ENCODE peak calls at places on chromosomes 2 and 18, in six cellular contexts. Y is stimulated activated CD8-positive, alpha-beta memory T cell treated with anti-CD3 and anti-CD28 coated beads, Interleukin-2, amount 100 ng/mL, for 1 hour; P is mucosa of gallbladder; L is stimulated activated CD4-positive, alpha-beta T cell treated with anti-CD3 and anti-CD28 coated beads, Interleukin-2, amount 100 ng/mL, for 48 hours; E is HS-5; K is fibroblast of pulmonary artery. M is an unnamed sample.

GRCh38 chr2:28512607-28512965 is 16.7 kb downstream of the PLB1 start:
- DNase-seq in Y (no peak), P (no peak), L (no peak), E (no peak), K (no peak), M (no peak)

GRCh38 chr2:14756122-14756541 is 123.6 kb downstream of the LRATD1 start:
- DNase-seq in Y (no peak), P (no peak), L (no peak), E (peak; percentile 36), K (no peak), M (no peak)

GRCh38 chr2:190409616-190410015 is 1.5 kb downstream of the MFSD6 start:
- DNase-seq in Y (no peak), P (no peak), L (no peak), E (no peak), K (no peak), M (peak; percentile 25)

GRCh38 chr2:30252723-30253688 is 21.7 kb downstream of the LBH start:
- DNase-seq in Y (peak; percentile 37), P (peak; percentile 71), L (peak; percentile 54), E (peak; percentile 63), K (peak; percentile 91), M (no peak)

GRCh38 chr2:217897816-217898806 is 104.7 kb downstream of the TNS1 start:
- DNase-seq in Y (no peak), P (peak; percentile 84), L (no peak), E (no peak), K (no peak), M (no peak)

GRCh38 chr18:63132819-63133200 is 186.8 kb downstream of the BCL2 start:
- DNase-seq in Y (no peak), P (peak; percentile 45), L (no peak), E (no peak), K (no peak), M (no peak)

GRCh38 chr2:146077156-146077555 is 1557.2 kb upstream of the ZEB2 start:
- DNase-seq in Y (no peak), P (no peak), L (no peak), E (peak; percentile 9), K (no peak), M (no peak)

GRCh38 chr2:207215300-207215699 is 49.6 kb upstream of the KLF7 start:
- DNase-seq in Y (no peak), P (no peak), L (no peak), E (no peak), K (no peak), M (peak; percentile 37)

GRCh38 chr2:74573747-74574562 is 19.4 kb downstream of the DOK1 start:
- DNase-seq in Y (no peak), P (no peak), L (no peak), E (peak; percentile 82), K (peak; percentile 66), M (no peak)

GRCh38 chr2:2743164-2743571 is 412.1 kb upstream of the MYT1L start:
- DNase-seq in Y (no peak), P (peak; percentile 47), L (no peak), E (no peak), K (peak; percentile 28), M (no peak)

GRCh38 chr18:14098428-14098827 is 33.8 kb downstream of the ZNF519 start:
- DNase-seq in Y (no peak), P (no peak), L (no peak), E (no peak), K (no peak), M (no peak)

GRCh38 chr18:54750350-54750749 is 77.9 kb upstream of the RAB27B start:
- DNase-seq in Y (no peak), P (no peak), L (no peak), E (no peak), K (no peak), M (no peak)

GRCh38 chr2:142716463-142717242 is 160.8 kb upstream of the KYNU start:
- DNase-seq in Y (no peak), P (no peak), L (no peak), E (no peak), K (peak; percentile 50), M (no peak)

GRCh38 chr2:54551123-54551756 is 95.1 kb downstream of the SPTBN1 start:
- DNase-seq in Y (no peak), P (no peak), L (no peak), E (no peak), K (no peak), M (no peak)

GRCh38 chr2:14420851-14421250 is 211.7 kb upstream of the LRATD1 start:
- DNase-seq in Y (no peak), P (no peak), L (no peak), E (peak; percentile 37), K (no peak), M (no peak)

GRCh38 chr2:101949304-101949703 is 42.5 kb upstream of the IL1R2 start:
- DNase-seq in Y (no peak), P (no peak), L (no peak), E (no peak), K (no peak), M (no peak)